ENCODE peak calls at places on chromosome 2, in seven cellular contexts. J, O, M, S, N, Z and B are unnamed samples.

GRCh38 chr2:149332364-149332763 is 2.0 kb downstream of the LYPD6 start:
- DNase-seq in Z (no peak), S (no peak), N (no peak), O (no peak), J (no peak), M (no peak), B (no peak)

GRCh38 chr2:28624798-28625701 is 126.6 kb upstream of the PPP1CB start:
- DNase-seq in M (peak), J (peak), Z (peak), N (no peak), S (peak), O (no peak), B (peak)

GRCh38 chr2:28639836-28640235 is 111.8 kb upstream of the PPP1CB start:
- DNase-seq in M (no peak), O (no peak), N (no peak), Z (no peak), J (peak), S (peak), B (no peak)

GRCh38 chr2:9174771-9175441 is 31.7 kb upstream of the ASAP2 start:
- DNase-seq in M (no peak), Z (no peak), J (no peak), S (no peak), N (no peak), O (no peak), B (no peak)

GRCh38 chr2:41830600-41830999 is 217.2 kb upstream of the PKDCC start:
- DNase-seq in S (no peak), M (no peak), N (no peak), Z (no peak), O (no peak), J (no peak), B (no peak)

GRCh38 chr2:72562451-72563153 is 263.2 kb downstream of the EXOC6B start:
- DNase-seq in M (no peak), Z (no peak), S (no peak), O (no peak), N (no peak), J (no peak), B (no peak)

GRCh38 chr2:18566145-18566544 is 5.7 kb upstream of the RDH14 start:
- DNase-seq in S (no peak), M (no peak), Z (no peak), N (no peak), J (no peak), O (no peak), B (no peak)

GRCh38 chr2:76544901-76545300 is 834.2 kb upstream of the GCFC2 start:
- DNase-seq in J (no peak), Z (no peak), O (no peak), N (no peak), S (no peak), M (no peak), B (no peak)

GRCh38 chr2:219736196-219736595 is 108.8 kb downstream of the SLC4A3 start:
- DNase-seq in M (no peak), N (peak), J (no peak), S (no peak), O (no peak), Z (no peak), B (no peak)

GRCh38 chr2:21650566-21650965 is 526.8 kb downstream of the TDRD15 start:
- DNase-seq in S (no peak), M (no peak), J (no peak), O (no peak), N (no peak), Z (no peak), B (no peak)

GRCh38 chr2:213723707-213724106 is 439.4 kb downstream of the SPAG16 start:
- DNase-seq in Z (no peak), M (no peak), O (no peak), J (no peak), N (no peak), S (no peak), B (no peak)

GRCh38 chr2:215920244-215921100 is 92.9 kb downstream of the MREG start:
- DNase-seq in Z (no peak), M (peak), J (peak), S (peak), O (peak), N (peak), B (peak)

GRCh38 chr2:213246665-213247281 is 37.5 kb upstream of the SPAG16 start:
- DNase-seq in M (no peak), N (peak), S (peak), O (no peak), Z (no peak), J (peak), B (no peak)

GRCh38 chr2:109324859-109325258 is 195.9 kb downstream of the SH3RF3 start:
- DNase-seq in O (peak), Z (no peak), J (peak), N (no peak), M (no peak), S (no peak), B (no peak)
- TF ChIP-seq POLR2AphosphoS5 in O (peak), Z (no peak), J (peak), N (no peak), M (no peak), S (peak), B (no peak)

DNA sequence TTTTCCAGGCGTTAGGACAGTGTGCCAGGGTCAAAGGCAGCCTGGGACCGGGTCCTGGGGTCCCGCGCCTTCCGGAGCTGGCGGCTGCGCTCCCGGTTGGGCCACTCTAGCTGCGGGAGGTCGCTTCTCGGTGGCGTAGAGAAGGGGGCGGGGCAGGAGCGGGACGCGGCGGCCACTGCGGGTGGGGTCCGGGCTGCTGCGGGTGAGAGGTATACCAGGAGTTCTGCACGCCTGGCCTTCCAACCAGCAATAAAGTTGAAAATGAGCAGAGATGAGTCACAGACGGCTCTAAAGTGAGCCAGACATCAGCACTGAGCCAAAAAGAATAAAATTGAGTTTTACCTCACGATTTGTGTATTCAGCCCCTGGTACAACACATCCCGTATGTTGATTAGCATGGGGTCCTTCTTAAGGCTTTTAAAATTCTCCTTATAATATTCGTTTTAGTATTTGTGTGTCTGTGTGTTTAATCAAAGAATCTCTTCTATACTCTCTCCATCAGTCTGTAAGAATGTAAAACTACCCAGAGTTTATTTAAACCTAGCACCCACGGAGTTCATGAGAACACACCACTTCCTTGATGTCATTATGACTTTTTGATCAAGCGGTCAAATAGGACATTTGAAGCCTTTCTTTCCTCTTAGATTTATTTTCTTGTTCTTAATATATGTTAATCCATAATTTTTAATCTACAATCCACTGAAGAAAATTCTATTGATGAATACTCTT is at the start of gene C1GALT1C1L:
- DNase-seq in N (peak), O (peak), J (peak), Z (no peak), S (peak), M (peak), B (no peak)
- TF ChIP-seq POLR2AphosphoS5 in N (peak), O (no peak), J (peak), Z (no peak), S (no peak), M (no peak), B (no peak)

DNA sequence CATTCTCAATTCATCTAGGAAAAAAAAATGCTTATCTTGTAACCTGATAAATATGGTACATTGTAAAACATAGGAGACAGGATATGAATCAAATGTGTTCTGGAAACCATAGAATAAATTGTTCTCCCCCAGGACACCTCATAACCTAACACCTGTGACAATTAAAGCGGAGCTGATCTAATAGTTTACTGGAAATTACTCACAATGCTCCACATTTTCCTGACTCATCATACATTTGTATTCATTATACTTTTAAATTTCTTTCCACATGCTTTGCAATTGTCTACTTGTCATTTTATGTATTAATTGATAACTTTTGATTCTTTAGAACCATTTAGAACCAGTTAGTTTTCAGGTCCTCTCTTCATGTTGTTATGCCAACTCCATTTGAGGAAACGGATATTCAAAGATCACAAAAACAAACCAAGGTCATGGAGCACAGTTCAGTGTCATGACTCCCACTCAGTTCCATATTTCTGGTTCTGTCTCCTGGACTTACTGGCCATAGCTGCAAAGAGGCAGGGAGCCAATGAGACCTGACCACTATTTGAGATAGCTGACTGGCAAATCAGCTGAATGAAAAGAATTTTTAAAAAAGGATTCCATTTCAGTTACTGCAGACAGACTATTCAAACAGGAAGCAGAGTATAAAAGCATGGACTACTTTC is 128.5 kb downstream of the CALCRL start:
- DNase-seq in Z (no peak), O (no peak), J (no peak), N (no peak), M (no peak), S (no peak), B (no peak)
- TF ChIP-seq POLR2AphosphoS5 in Z (no peak), O (no peak), J (no peak), N (no peak), M (no peak), S (no peak), B (no peak)

GRCh38 chr2:190651413-190651812 is 2.5 kb downstream of the NAB1 start:
- DNase-seq in S (no peak), Z (no peak), M (no peak), N (no peak), J (no peak), O (no peak), B (no peak)

GRCh38 chr2:190646780-190647626 is 1.9 kb upstream of the NAB1 start:
- DNase-seq in J (no peak), N (no peak), Z (no peak), M (no peak), S (no peak), O (no peak), B (no peak)

GRCh38 chr2:190649798-190650390 is 1.0 kb downstream of the NAB1 start:
- DNase-seq in S (no peak), N (peak), J (no peak), O (no peak), Z (no peak), M (no peak), B (no peak)

GRCh38 chr2:190648289-190649034 is 421 bp upstream of the NAB1 start:
- DNase-seq in S (peak), M (peak), J (peak), N (peak), Z (peak), O (peak), B (peak)

GRCh38 chr2:190649035-190649797 is at the start of gene NAB1:
- DNase-seq in O (peak), S (peak), J (peak), N (peak), Z (no peak), M (peak), B (peak)
- TF ChIP-seq POLR2AphosphoS5 in O (peak), S (peak), J (no peak), N (no peak), Z (peak), M (no peak), B (peak)

GRCh38 chr2:10452334-10452733 is 4.2 kb upstream of the ODC1 start:
- DNase-seq in M (no peak), J (peak), Z (no peak), O (no peak), N (peak), S (peak), B (no peak)
- TF ChIP-seq POLR2AphosphoS5 in M (no peak), J (peak), Z (no peak), O (no peak), N (no peak), S (peak), B (no peak)